ENCODE peak calls at places on chromosomes 11 and 22, in five cellular contexts. N is sigmoid colon, B is Peyer's patch, X is adrenal gland, H is body of pancreas. A is an unnamed sample.

GRCh38 chr11:69535928-69536327 is 54.5 kb downstream of the LINC01488 start:
- DNase-seq in N (peak; percentile 41), B (no peak), X (no peak), H (no peak), A (no peak)

GRCh38 chr22:42150727-42151590 is 20.3 kb upstream of the CYP2D6 start:
- DNase-seq in N (no peak), B (no peak), X (no peak), H (no peak), A (no peak)

GRCh38 chr11:59152312-59152967 is 9.8 kb downstream of the FAM111A start:
- DNase-seq in N (no peak), B (no peak), X (no peak), H (no peak), A (no peak)

GRCh38 chr22:24323233-24323632 is 52.6 kb downstream of the SPECC1L start:
- DNase-seq in N (no peak), B (no peak), X (no peak), H (no peak), A (no peak)

GRCh38 chr11:3150726-3151125 is 14.4 kb downstream of the OSBPL5 start:
- DNase-seq in N (no peak), B (no peak), X (no peak), H (no peak), A (no peak)

GRCh38 chr22:19772422-19772672 is 11.8 kb downstream of the TBX1 start:
- DNase-seq in N (no peak), B (no peak), X (no peak), H (no peak), A (no peak)

GRCh38 chr11:75154646-75155569 is 4.0 kb downstream of the SLCO2B1 start:
- DNase-seq in N (no peak), B (no peak), X (no peak), H (no peak), A (no peak)

GRCh38 chr11:124285610-124286344 is 28.0 kb downstream of the OR8D1 start:
- DNase-seq in N (no peak), B (no peak), X (no peak), H (no peak), A (no peak)

GRCh38 chr11:38718659-38719058 is 2120.6 kb upstream of the RAG2 start:
- DNase-seq in N (no peak), B (no peak), X (no peak), H (no peak), A (peak; percentile 6)

GRCh38 chr22:27850000-27850465 is 48.5 kb upstream of the MN1 start:
- DNase-seq in N (peak; percentile 70), B (no peak), X (no peak), H (no peak), A (peak; percentile 42)

GRCh38 chr11:1351278-1351937 is 38.3 kb upstream of the BRSK2 start:
- DNase-seq in N (peak; percentile 14), B (no peak), X (no peak), H (no peak), A (no peak)

GRCh38 chr11:112172362-112172994 is 2.8 kb upstream of the BCO2 start:
- DNase-seq in N (no peak), B (no peak), X (no peak), H (no peak), A (no peak)

GRCh38 chr11:1574256-1575242 is 2.5 kb upstream of the DUSP8 start:
- DNase-seq in N (peak; percentile 85), B (peak; percentile 80), X (no peak), H (peak; percentile 66), A (peak; percentile 63)

GRCh38 chr22:39214383-39215069 is 30.3 kb downstream of the PDGFB start:
- DNase-seq in N (no peak), B (no peak), X (no peak), H (peak; percentile 48), A (peak; percentile 73)

GRCh38 chr11:6357222-6357621 is 33.1 kb upstream of the SMPD1 start:
- DNase-seq in N (peak; percentile 88), B (peak; percentile 48), X (peak; percentile 59), H (peak; percentile 59), A (peak; percentile 18)

GRCh38 chr11:57787920-57788716 is 26.5 kb downstream of the CTNND1 start:
- DNase-seq in N (no peak), B (no peak), X (peak; percentile 33), H (peak; percentile 49), A (no peak)

GRCh38 chr11:57791321-57792059 is 29.9 kb downstream of the CTNND1 start:
- DNase-seq in N (no peak), B (no peak), X (no peak), H (no peak), A (no peak)

GRCh38 chr11:57792060-57792541 is 30.5 kb downstream of the CTNND1 start:
- DNase-seq in N (peak; percentile 80), B (peak; percentile 94), X (peak; percentile 62), H (peak; percentile 84), A (peak; percentile 36)

GRCh38 chr11:57793711-57794110 is 32.1 kb downstream of the CTNND1 start:
- DNase-seq in N (no peak), B (no peak), X (no peak), H (no peak), A (no peak)

DNA sequence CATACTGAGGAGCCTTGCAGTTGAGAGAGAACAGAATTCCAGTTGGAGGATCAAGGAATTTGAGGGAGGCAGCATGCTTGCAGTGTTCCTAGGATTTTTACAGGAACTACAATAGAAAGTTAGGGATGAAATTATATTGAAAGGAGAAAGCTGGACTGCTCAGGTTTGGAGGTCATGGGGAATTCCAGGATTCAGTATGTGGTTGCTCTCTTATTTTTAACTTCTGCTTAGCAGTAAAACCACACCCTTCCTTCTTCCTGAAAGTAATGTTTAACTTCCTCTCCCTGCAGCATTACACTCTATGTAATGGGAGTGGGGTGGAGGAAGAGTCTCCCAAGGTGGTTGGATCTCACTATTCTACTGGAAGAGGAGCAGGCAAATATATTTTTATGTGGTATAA is 31.3 kb downstream of the CTNND1 start:
- DNase-seq in N (no peak), B (no peak), X (no peak), H (no peak), A (no peak)
- H3K4me1 ChIP-seq in N (no peaks in the 10 kb centered on the region), B (peaks cover 8% of the 10 kb centered on the region), X (peaks cover 15% of the 10 kb centered on the region), H (peaks cover 56% of the 10 kb centered on the region), A (peaks cover 25% of the 10 kb centered on the region)

GRCh38 chr11:61827573-61828378 is at the start of gene FADS2:
- DNase-seq in N (peak; percentile 92), B (peak; percentile 82), X (peak; percentile 97), H (peak; percentile 88), A (peak; percentile 75)
- TF ChIP-seq POLR2A in N (peak; percentile 39), B (no peak), X (peak; percentile 93), H (peak; percentile 55), A (peak; percentile 17)

GRCh38 chr11:27460158-27460565 is 12.4 kb downstream of the LGR4 start:
- DNase-seq in N (no peak), B (no peak), X (no peak), H (peak; percentile 78), A (no peak)
- H3K4me1 ChIP-seq in N (no peaks in the 10 kb centered on the region), B (no peaks in the 10 kb centered on the region), X (peaks cover 27% of the 10 kb centered on the region), H (peaks cover 96% of the 10 kb centered on the region), A (peaks cover 15% of the 10 kb centered on the region)

GRCh38 chr11:96155627-96156378 is 187.2 kb downstream of the MAML2 start:
- DNase-seq in N (peak; percentile 91), B (peak; percentile 76), X (peak; percentile 86), H (peak; percentile 75), A (peak; percentile 44)
- TF ChIP-seq POLR2A in N (no peak), B (no peak), X (no peak), H (no peak), A (no peak)

DNA sequence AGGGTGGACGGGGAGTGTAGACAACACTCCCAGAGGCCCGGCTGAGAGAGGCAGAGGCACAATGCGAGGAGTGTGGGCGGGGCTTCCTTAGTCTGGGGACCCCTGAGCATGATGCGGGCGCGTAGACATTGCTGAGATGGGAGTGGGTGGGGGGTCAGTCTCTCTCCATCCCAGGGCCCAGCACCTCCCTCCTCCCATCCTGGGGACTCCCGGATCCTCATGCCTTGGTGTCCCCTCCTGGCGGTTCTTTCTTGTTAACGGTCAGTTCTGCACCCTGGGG is 55.9 kb downstream of the RTL6 start:
- DNase-seq in N (no peak), B (peak; percentile 42), X (no peak), H (no peak), A (no peak)
- H3K4me1 ChIP-seq in N (no peaks in the 10 kb centered on the region), B (no peaks in the 10 kb centered on the region), X (no peaks in the 10 kb centered on the region), H (no peaks in the 10 kb centered on the region), A (no peaks in the 10 kb centered on the region)

DNA sequence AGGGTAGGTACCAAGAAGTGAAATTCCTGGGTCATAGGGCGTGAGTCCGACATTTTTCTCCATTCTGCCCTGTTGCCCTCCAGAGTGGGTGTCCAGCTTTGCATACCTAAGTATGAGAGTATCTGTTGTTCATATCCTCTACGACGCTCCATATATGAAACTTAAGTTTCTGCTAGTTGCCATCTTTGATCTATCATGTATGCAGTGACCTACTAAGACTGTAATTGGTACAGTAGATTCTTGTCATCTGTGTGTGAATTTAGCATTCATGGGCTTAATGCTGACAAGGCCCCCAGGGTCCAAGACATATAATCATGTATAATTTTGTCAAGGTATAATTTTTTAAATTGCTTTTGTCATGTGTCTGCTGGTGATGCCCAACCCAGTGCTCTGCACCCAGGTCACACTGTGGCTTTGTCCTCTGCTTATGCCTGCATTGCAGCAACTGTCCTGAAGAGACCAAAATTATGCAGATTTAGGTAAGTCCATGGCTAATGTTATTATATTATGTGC is 12.1 kb downstream of the NEAT1 start:
- DNase-seq in N (peak; percentile 52), B (no peak), X (peak; percentile 42), H (no peak), A (no peak)
- TF ChIP-seq POLR2A in N (no peak), B (no peak), X (no peak), H (no peak), A (no peak)

GRCh38 chr11:27420217-27420616 is 52.4 kb downstream of the LGR4 start:
- DNase-seq in N (no peak), B (no peak), X (no peak), H (no peak), A (no peak)
- H3K4me1 ChIP-seq in N (no peaks in the 10 kb centered on the region), B (no peaks in the 10 kb centered on the region), X (no peaks in the 10 kb centered on the region), H (peaks cover 80% of the 10 kb centered on the region), A (no peaks in the 10 kb centered on the region)

DNA sequence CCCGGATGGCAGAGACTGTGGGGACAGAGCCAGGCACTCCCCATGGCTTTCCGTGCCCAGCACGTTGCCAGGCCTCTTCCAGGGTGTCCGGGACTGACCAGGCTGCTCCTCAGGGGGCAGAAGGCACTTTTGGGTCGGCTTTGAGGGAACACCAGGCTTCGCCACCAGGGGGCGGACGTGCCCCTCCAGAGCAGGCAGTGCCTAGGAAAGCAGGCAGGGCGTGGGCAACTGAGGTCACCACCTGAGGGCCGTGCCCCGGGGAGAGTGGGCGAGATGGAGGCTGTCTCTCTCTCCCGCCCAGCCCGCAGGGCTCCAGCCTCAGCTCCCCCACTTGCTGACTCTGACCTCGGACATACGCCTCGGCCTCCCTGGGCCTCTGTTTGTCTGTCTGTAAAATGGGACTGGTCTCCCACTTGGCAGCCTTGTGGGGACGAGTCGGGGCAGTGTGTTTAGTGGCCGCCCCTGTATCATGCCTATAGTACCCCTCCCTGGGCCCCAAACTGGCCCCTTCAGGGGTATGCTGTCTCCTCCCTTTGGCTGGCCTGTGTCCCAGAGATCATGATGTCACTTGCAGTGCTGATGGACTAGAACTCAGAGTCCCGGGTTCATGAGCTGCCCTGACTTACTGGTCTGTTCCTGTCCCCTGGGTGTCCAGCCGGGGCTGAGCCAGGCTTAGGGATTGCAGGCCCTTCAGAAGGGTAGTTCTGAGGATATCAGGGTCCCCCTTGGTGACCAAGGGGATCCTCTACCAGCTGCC is 4.4 kb upstream of the PRR5 start:
- DNase-seq in N (peak; percentile 86), B (peak; percentile 93), X (peak; percentile 85), H (peak; percentile 81), A (peak; percentile 77)
- TF ChIP-seq POLR2A in N (no peak), B (no peak), X (no peak), H (no peak), A (no peak)

GRCh38 chr11:128289048-128289447 is 298.3 kb downstream of the ETS1 start:
- DNase-seq in N (no peak), B (no peak), X (no peak), H (no peak), A (no peak)
- H3K4me1 ChIP-seq in N (no peaks in the 10 kb centered on the region), B (no peaks in the 10 kb centered on the region), X (no peaks in the 10 kb centered on the region), H (no peaks in the 10 kb centered on the region), A (peaks cover 4% of the 10 kb centered on the region)

A was measured in thyroid gland.